ENCODE peak calls at places on chromosomes 5 and 9, in nine cellular contexts. F, M, V, A, B, T, J, E and U are unnamed samples.

GRCh38 chr5:153896117-153896516 is 142.6 kb downstream of the FAM114A2 start:
- DNase-seq in F (no peak), M (peak), V (no peak), A (no peak), B (no peak), T (peak), J (no peak), E (no peak), U (no peak)

GRCh38 chr9:118336952-118337349 is 632.7 kb downstream of the TLR4 start:
- DNase-seq in F (no peak), M (no peak), V (no peak), A (no peak), B (no peak), T (no peak), J (no peak), E (no peak), U (no peak)

GRCh38 chr9:77648458-77649108 is 461 bp upstream of the GNA14 start:
- DNase-seq in F (peak), M (peak), V (peak), A (peak), B (no peak), T (peak), J (no peak), E (peak), U (peak)

GRCh38 chr5:141409598-141410306 is 1.9 kb downstream of the PCDHGB6 start:
- DNase-seq in F (no peak), M (no peak), V (no peak), A (no peak), B (no peak), T (no peak), J (no peak), E (peak), U (no peak)

GRCh38 chr5:103224118-103224893 is 34.3 kb upstream of the MACIR start:
- DNase-seq in F (no peak), M (peak), V (peak), A (no peak), B (peak), T (peak), J (no peak), E (peak), U (no peak)

GRCh38 chr9:130446111-130446861 is 1.5 kb downstream of the ASS1 start:
- DNase-seq in F (peak), M (peak), V (peak), A (peak), B (no peak), T (peak), J (peak), E (peak), U (peak)

GRCh38 chr5:140084466-140084865 is 29.4 kb upstream of the PURA start:
- DNase-seq in F (peak), M (peak), V (no peak), A (no peak), B (no peak), T (no peak), J (no peak), E (no peak), U (no peak)

GRCh38 chr5:32147236-32147635 is 26.9 kb downstream of the GOLPH3 start:
- DNase-seq in F (no peak), M (peak), V (no peak), A (no peak), B (no peak), T (no peak), J (no peak), E (no peak), U (no peak)

GRCh38 chr9:95610006-95610785 is 93.4 kb upstream of the PTCH1 start:
- DNase-seq in F (no peak), M (no peak), V (no peak), A (no peak), B (no peak), T (no peak), J (no peak), E (no peak), U (no peak)

GRCh38 chr5:171992813-171993212 is 13.6 kb downstream of the FBXW11 start:
- DNase-seq in F (no peak), M (no peak), V (no peak), A (no peak), B (no peak), T (no peak), J (no peak), E (no peak), U (no peak)

GRCh38 chr9:77015291-77016048 is 4.0 kb upstream of the FOXB2 start:
- DNase-seq in F (no peak), M (no peak), V (no peak), A (peak), B (no peak), T (no peak), J (no peak), E (no peak), U (no peak)

GRCh38 chr5:150529555-150529954 is 21.6 kb downstream of the NDST1 start:
- DNase-seq in F (no peak), M (no peak), V (no peak), A (no peak), B (no peak), T (no peak), J (no peak), E (no peak), U (no peak)

GRCh38 chr5:4977421-4977820 is 162.7 kb upstream of the ADAMTS16 start:
- DNase-seq in F (no peak), M (peak), V (no peak), A (no peak), B (no peak), T (no peak), J (no peak), E (no peak), U (no peak)

GRCh38 chr5:158267228-158267627 is 408.3 kb upstream of the CLINT1 start:
- DNase-seq in F (no peak), M (no peak), V (no peak), A (no peak), B (no peak), T (no peak), J (no peak), E (no peak), U (no peak)
- H3K27ac ChIP-seq in F (no peak), M (no peak), V (no peak), A (no peak), B (no peak), T (no peak), J (no peak), E (no peak), U (no peak)

GRCh38 chr5:168404366-168404765 is 81.9 kb upstream of the RARS1 start:
- DNase-seq in F (no peak), M (peak), V (no peak), A (no peak), B (no peak), T (peak), J (no peak), E (no peak), U (no peak)

GRCh38 chr5:168407222-168407621 is 79.0 kb upstream of the RARS1 start:
- DNase-seq in F (no peak), M (no peak), V (no peak), A (no peak), B (no peak), T (no peak), J (no peak), E (no peak), U (no peak)

GRCh38 chr5:168400429-168401220 is 85.6 kb upstream of the RARS1 start:
- DNase-seq in F (no peak), M (no peak), V (no peak), A (no peak), B (no peak), T (no peak), J (no peak), E (no peak), U (no peak)

GRCh38 chr5:168401880-168402279 is 84.4 kb upstream of the RARS1 start:
- DNase-seq in F (peak), M (no peak), V (no peak), A (no peak), B (no peak), T (no peak), J (no peak), E (no peak), U (peak)

DNA sequence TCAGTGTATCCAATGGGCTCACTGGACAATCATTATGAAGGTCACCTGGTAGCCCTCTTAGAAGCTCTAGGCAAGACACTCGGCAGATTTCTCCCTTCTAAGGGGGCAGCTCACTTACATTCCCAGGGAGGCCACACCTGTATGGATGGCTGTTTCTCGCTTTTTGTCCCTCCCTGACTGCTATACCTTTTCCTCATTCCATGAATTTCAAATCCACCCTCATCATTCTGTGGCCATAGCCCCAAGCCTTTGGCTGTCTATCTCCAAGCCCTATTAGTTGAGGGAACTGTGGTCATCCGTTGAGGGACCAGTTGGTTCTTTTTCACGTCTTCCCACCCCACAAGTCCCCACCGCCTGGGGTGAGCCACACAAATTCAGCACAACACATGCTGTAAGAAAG is 85.0 kb upstream of the RARS1 start:
- DNase-seq in F (no peak), M (no peak), V (no peak), A (no peak), B (no peak), T (no peak), J (no peak), E (no peak), U (no peak)
- H3K27ac ChIP-seq in F (no peak), M (no peak), V (no peak), A (no peak), B (no peak), T (no peak), J (no peak), E (peak), U (no peak)

GRCh38 chr9:93187574-93187973 is 3.6 kb downstream of the WNK2 start:
- DNase-seq in F (no peak), M (no peak), V (no peak), A (no peak), B (no peak), T (no peak), J (no peak), E (peak), U (no peak)

GRCh38 chr9:93187047-93187446 is 3.1 kb downstream of the WNK2 start:
- DNase-seq in F (peak), M (no peak), V (no peak), A (no peak), B (no peak), T (no peak), J (no peak), E (peak), U (no peak)

GRCh38 chr9:93189369-93190132 is 5.6 kb downstream of the WNK2 start:
- DNase-seq in F (no peak), M (no peak), V (no peak), A (no peak), B (no peak), T (no peak), J (no peak), E (peak), U (no peak)

GRCh38 chr9:93190133-93190525 is 6.2 kb downstream of the WNK2 start:
- DNase-seq in F (no peak), M (no peak), V (no peak), A (no peak), B (no peak), T (no peak), J (no peak), E (no peak), U (no peak)

GRCh38 chr9:93188426-93189368 is 4.8 kb downstream of the WNK2 start:
- DNase-seq in F (no peak), M (no peak), V (no peak), A (no peak), B (no peak), T (no peak), J (no peak), E (peak), U (no peak)
- H3K27ac ChIP-seq in F (peak), M (no peak), V (no peak), A (peak), B (no peak), T (no peak), J (peak), E (peak), U (peak)

DNA sequence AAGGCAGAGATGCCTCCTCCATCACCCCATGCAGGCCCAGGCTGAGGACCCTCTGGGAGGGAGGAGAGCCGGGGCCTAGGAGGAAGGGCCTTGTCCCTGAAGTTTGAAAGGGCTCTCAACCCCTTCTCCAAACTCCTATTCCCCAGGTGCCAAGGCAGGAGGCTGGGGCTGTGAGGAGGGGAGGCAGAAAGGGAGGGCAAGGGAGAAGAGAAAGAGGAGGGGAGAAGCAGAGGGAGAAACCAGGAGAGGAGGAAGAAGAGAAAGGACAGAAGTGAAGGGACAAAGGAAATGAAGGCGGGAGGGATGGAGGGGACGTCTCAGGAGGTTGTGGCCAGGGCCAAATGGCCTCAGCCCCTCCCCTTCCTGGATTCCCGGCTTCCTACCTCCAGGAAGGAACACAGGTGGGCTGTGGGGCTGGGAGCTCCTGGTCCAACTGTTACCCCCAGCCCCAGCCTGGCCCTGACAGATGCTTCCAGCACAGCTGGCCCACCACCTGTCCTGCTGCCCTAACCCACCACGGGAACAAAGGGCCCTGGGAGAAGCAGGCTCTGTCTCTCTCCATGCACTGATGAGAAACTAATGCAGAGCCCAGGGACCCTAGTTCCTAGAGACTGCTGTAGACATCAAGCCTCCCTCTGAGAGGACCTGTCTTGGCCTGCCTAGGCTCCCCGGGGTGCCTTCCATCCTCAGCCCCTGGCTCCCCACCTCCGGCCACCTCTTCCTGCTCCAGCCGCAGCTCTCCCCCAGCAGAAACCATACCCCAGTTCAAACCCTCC is 3.5 kb downstream of the DBN1 start:
- DNase-seq in F (no peak), M (no peak), V (no peak), A (no peak), B (no peak), T (no peak), J (no peak), E (peak), U (no peak)
- H3K27ac ChIP-seq in F (no peak), M (peak), V (no peak), A (peak), B (no peak), T (peak), J (no peak), E (no peak), U (no peak)